ENCODE peak calls at places on chromosomes 1 and 21, in nine cellular contexts. D, C, O, I, Y, H, U, K and V are unnamed samples.

GRCh38 chr1:161382214-161383019 is 14.7 kb upstream of the CFAP126 start:
- DNase-seq in D (no peak), C (no peak), O (peak; percentile 66), I (no peak), Y (no peak), H (peak; percentile 74), U (no peak), K (no peak), V (peak; percentile 55)

GRCh38 chr1:113226118-113226517 is 153.1 kb downstream of the LRIG2 start:
- DNase-seq in D (no peak), C (no peak), O (peak; percentile 44), I (peak; percentile 22), Y (no peak), H (no peak), U (peak; percentile 38), K (peak; percentile 9), V (peak; percentile 39)

GRCh38 chr1:226349801-226350503 is 41.0 kb upstream of the LIN9 start:
- DNase-seq in D (no peak), C (no peak), O (peak; percentile 64), I (no peak), Y (no peak), H (peak; percentile 85), U (no peak), K (peak; percentile 80), V (peak; percentile 46)

GRCh38 chr1:36829066-36829465 is 205.2 kb downstream of the GRIK3 start:
- DNase-seq in D (no peak), C (no peak), O (no peak), I (no peak), Y (no peak), H (no peak), U (no peak), K (no peak), V (no peak)

GRCh38 chr1:214492405-214493075 is 58.9 kb downstream of the PTPN14 start:
- DNase-seq in D (no peak), C (no peak), O (no peak), I (no peak), Y (no peak), H (no peak), U (no peak), K (no peak), V (no peak)

GRCh38 chr21:31952828-31953227 is 80.0 kb downstream of the HUNK start:
- DNase-seq in D (no peak), C (no peak), O (no peak), I (no peak), Y (no peak), H (no peak), U (no peak), K (no peak), V (no peak)

GRCh38 chr21:46028547-46029200 is 47.1 kb downstream of the COL6A1 start:
- DNase-seq in D (no peak), C (no peak), O (no peak), I (no peak), Y (no peak), H (no peak), U (no peak), K (no peak), V (no peak)

GRCh38 chr1:110440877-110441276 is 10.1 kb upstream of the PROK1 start:
- DNase-seq in D (peak; percentile 30), C (no peak), O (no peak), I (no peak), Y (no peak), H (no peak), U (peak; percentile 38), K (no peak), V (no peak)

GRCh38 chr1:99227498-99227897 is 36.8 kb upstream of the PLPPR4 start:
- DNase-seq in D (no peak), C (no peak), O (no peak), I (no peak), Y (no peak), H (no peak), U (no peak), K (no peak), V (no peak)

GRCh38 chr1:169874229-169874628 is 19.5 kb downstream of the SCYL3 start:
- DNase-seq in D (no peak), C (no peak), O (no peak), I (no peak), Y (no peak), H (no peak), U (no peak), K (no peak), V (no peak)

GRCh38 chr21:29639366-29640232 is 300.2 kb downstream of the GRIK1 start:
- DNase-seq in D (no peak), C (no peak), O (no peak), I (no peak), Y (no peak), H (peak; percentile 11), U (no peak), K (peak; percentile 18), V (no peak)

GRCh38 chr1:208174736-208175507 is 69.3 kb downstream of the PLXNA2 start:
- DNase-seq in D (no peak), C (no peak), O (no peak), I (no peak), Y (no peak), H (no peak), U (no peak), K (no peak), V (no peak)

GRCh38 chr1:44652445-44653106 is 21.7 kb downstream of the TMEM53 start:
- DNase-seq in D (peak; percentile 78), C (peak; percentile 70), O (peak; percentile 87), I (no peak), Y (peak; percentile 92), H (peak; percentile 76), U (peak; percentile 79), K (peak; percentile 46), V (peak; percentile 87)

GRCh38 chr1:12161662-12162458 is 4.9 kb upstream of the TNFRSF1B start:
- DNase-seq in D (peak; percentile 91), C (peak; percentile 55), O (peak; percentile 88), I (peak; percentile 92), Y (no peak), H (peak; percentile 65), U (peak; percentile 97), K (peak; percentile 78), V (peak; percentile 85)

GRCh38 chr21:17818158-17819113 is 720 bp downstream of the C21orf91 start:
- DNase-seq in D (peak; percentile 32), C (no peak), O (no peak), I (no peak), Y (peak; percentile 59), H (peak; percentile 78), U (peak; percentile 45), K (peak; percentile 58), V (peak; percentile 30)

GRCh38 chr21:24076179-24076578 is 1531.1 kb downstream of the MRPL39 start:
- DNase-seq in D (no peak), C (no peak), O (no peak), I (no peak), Y (no peak), H (no peak), U (no peak), K (no peak), V (no peak)

GRCh38 chr1:164651378-164651951 is 92.5 kb downstream of the PBX1 start:
- DNase-seq in D (peak; percentile 62), C (no peak), O (no peak), I (no peak), Y (no peak), H (no peak), U (no peak), K (no peak), V (no peak)

DNA sequence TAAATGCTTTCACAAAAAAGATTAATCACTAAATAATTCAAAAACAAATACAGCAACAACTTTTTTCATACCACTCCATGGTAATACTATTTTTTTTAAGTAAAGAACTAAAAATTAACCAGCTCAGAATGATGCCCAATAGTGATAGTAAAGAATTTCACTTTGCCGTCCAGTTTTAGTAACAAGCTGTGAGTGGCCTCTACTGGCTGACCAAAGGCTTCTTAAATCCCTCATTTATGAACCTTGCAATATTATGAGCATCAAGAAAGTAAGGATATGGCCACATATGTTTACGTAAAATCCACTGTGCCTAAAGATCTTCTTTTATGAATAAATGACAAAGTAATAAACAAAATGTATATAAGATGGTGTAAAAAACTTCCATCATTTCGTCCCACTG is 108.6 kb downstream of the GPATCH2 start:
- DNase-seq in D (no peak), C (no peak), O (no peak), I (no peak), Y (no peak), H (no peak), U (no peak), K (no peak), V (no peak)
- TF ChIP-seq CTCF in D (no peak), C (no peak), O (no peak), I (no peak), Y (no peak), H (no peak), U (no peak), K (no peak), V (no peak)

GRCh38 chr1:89100366-89100765 is 25.5 kb downstream of the GBP2 start:
- DNase-seq in D (no peak), C (no peak), O (no peak), I (no peak), Y (no peak), H (no peak), U (no peak), K (no peak), V (no peak)

GRCh38 chr1:89089962-89090361 is 25.0 kb upstream of the GBP1 start:
- DNase-seq in D (no peak), C (no peak), O (no peak), I (no peak), Y (no peak), H (no peak), U (no peak), K (no peak), V (no peak)

GRCh38 chr1:89095737-89096136 is 30.2 kb downstream of the GBP2 start:
- DNase-seq in D (no peak), C (no peak), O (no peak), I (no peak), Y (no peak), H (no peak), U (no peak), K (no peak), V (no peak)
- TF ChIP-seq CTCF in D (no peak), C (no peak), O (no peak), I (no peak), Y (no peak), H (no peak), U (no peak), K (no peak), V (no peak)

GRCh38 chr1:27559466-27560030 is 44.4 kb downstream of the AHDC1 start:
- DNase-seq in D (no peak), C (no peak), O (no peak), I (no peak), Y (no peak), H (no peak), U (no peak), K (no peak), V (no peak)
- TF ChIP-seq CTCF in D (no peak), C (no peak), O (no peak), I (no peak), Y (no peak), H (no peak), U (no peak), K (no peak), V (no peak)

DNA sequence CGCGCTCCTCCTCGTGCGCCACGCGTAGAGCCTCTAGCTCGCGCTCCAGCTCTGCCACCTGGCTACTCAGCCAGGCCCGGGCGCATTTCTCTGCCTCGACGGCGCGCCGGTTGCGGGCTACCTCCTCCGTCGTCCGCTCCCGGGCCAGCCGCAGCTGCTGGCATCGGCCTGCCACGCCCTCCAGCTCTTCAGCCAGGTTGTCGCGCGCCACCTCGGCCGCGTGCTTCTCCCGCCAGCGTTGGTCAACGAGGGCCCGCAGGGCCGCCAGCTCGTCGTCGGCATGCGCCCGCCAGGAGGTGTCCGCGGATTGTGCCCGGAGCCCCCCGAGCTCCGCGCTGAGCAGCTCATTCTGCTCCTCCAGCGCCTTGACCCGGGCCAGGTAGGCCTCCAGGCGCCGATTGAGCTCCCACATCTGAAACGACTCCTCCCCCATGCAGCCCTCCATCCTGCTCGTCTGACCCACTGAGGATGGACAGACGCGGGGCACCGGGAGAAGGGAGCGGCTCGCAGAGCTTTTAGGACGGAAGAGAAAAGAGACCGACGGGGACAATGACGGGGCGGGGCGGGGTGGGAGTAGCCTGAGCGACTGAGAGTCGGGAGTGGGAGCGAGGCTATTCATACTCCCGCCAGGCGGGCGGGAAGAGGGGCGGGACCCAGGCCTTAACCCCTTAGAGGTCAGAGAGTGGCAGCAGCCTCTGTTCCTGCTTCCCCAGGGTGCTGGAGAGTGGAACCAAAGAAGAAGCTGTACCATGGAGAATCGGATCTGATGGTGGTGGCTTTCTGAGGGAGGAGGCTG is at the start of gene NES:
- DNase-seq in D (peak; percentile 35), C (no peak), O (no peak), I (no peak), Y (peak; percentile 86), H (no peak), U (peak; percentile 91), K (no peak), V (no peak)
- TF ChIP-seq CTCF in D (no peak), C (no peak), O (no peak), I (no peak), Y (no peak), H (no peak), U (no peak), K (no peak), V (no peak)